ENCODE peak calls at places on chromosomes 13 and 19, in four cellular contexts. D is stimulated activated CD4-positive, alpha-beta T cell treated with anti-CD3 and anti-CD28 coated beads, TNF-alpha, amount 100 ng/mL, for 1 hour; B is stimulated activated CD8-positive, alpha-beta memory T cell treated with anti-CD3 and anti-CD28 coated beads, Interleukin-2, amount 100 ng/mL, for 48 hours; S is 8988T. W is an unnamed sample.
A peak's percentile ranks its signal among the peaks of the same experiment; 100 is the strongest.

GRCh38 chr19:29516821-29517395 is 8.9 kb upstream of the VSTM2B start:
- DNase-seq in S (no peak), D (no peak), B (no peak), W (no peak)

GRCh38 chr13:110415669-110416068 is 108.6 kb downstream of the COL4A2 start:
- DNase-seq in S (peak; percentile 35), B (no peak), D (no peak), W (no peak)

GRCh38 chr13:95378603-95379002 is 77.4 kb upstream of the ABCC4 start:
- DNase-seq in S (no peak), D (no peak), B (no peak), W (no peak)

GRCh38 chr13:98226520-98226919 is 49.5 kb upstream of the RNF113B start:
- DNase-seq in D (no peak), B (no peak), S (no peak), W (no peak)

GRCh38 chr19:15498910-15499309 is 9.4 kb upstream of the CYP4F22 start:
- DNase-seq in B (no peak), D (no peak), S (no peak), W (no peak)

GRCh38 chr13:42477588-42478190 is 96.3 kb upstream of the TNFSF11 start:
- DNase-seq in S (no peak), B (no peak), D (no peak), W (no peak)

GRCh38 chr13:44786724-44787123 is 202.5 kb downstream of the NUFIP1 start:
- DNase-seq in S (no peak), D (no peak), B (no peak), W (no peak)

GRCh38 chr13:42876270-42876714 is 94.9 kb downstream of the FAM216B start:
- DNase-seq in B (no peak), S (no peak), D (no peak), W (no peak)

GRCh38 chr19:19847781-19848180 is 17.9 kb upstream of the ZNF253 start:
- DNase-seq in S (no peak), B (no peak), D (no peak), W (no peak)

GRCh38 chr13:41554626-41555386 is 97.5 kb downstream of the RGCC start:
- DNase-seq in B (peak; percentile 29), D (no peak), S (no peak), W (no peak)

GRCh38 chr13:51625555-51626345 is 41.5 kb downstream of the WDFY2 start:
- DNase-seq in S (no peak), D (no peak), B (no peak), W (no peak)

GRCh38 chr13:78827471-78827870 is 168.5 kb upstream of the OBI1 start:
- DNase-seq in B (no peak), D (no peak), S (no peak), W (no peak)

GRCh38 chr13:30679483-30680330 is 55.6 kb upstream of the ALOX5AP start:
- DNase-seq in S (no peak), D (no peak), B (no peak), W (no peak)